ENCODE peak calls at places on chromosomes 6 and 20, in nine cellular contexts. One of them, this sample, is unnamed.

GRCh38 chr20:42218566-42218965 is 600.4 kb upstream of the CHD6 start:
- DNase-seq in HS-5: no peak
- DNase-seq in astrocyte of the hippocampus: no peak
- DNase-seq in hypothalamus: no peak
- DNase-seq in WTC11: no peak
- DNase-seq in AG20443: no peak
- DNase-seq in SK-N-DZ: no peak
- DNase-seq in HTR-8/SVneo: no peak
- DNase-seq in cardiac muscle cell: no peak
- DNase-seq in this sample: no peak

GRCh38 chr6:113623124-113623523 is 234.0 kb upstream of the MARCKS start:
- DNase-seq in HS-5: no peak
- DNase-seq in astrocyte of the hippocampus: no peak
- DNase-seq in hypothalamus: no peak
- DNase-seq in WTC11: no peak
- DNase-seq in AG20443: no peak
- DNase-seq in SK-N-DZ: no peak
- DNase-seq in HTR-8/SVneo: no peak
- DNase-seq in cardiac muscle cell: no peak
- DNase-seq in this sample: peak; percentile 42

GRCh38 chr20:50371878-50372769 is 138.1 kb upstream of the PTPN1 start:
- DNase-seq in HS-5: no peak
- DNase-seq in astrocyte of the hippocampus: no peak
- DNase-seq in hypothalamus: no peak
- DNase-seq in WTC11: no peak
- DNase-seq in AG20443: no peak
- DNase-seq in SK-N-DZ: no peak
- DNase-seq in HTR-8/SVneo: peak; percentile 95
- DNase-seq in cardiac muscle cell: no peak
- DNase-seq in this sample: no peak

GRCh38 chr20:63253438-63254236 is 626 bp downstream of the NKAIN4 start:
- DNase-seq in HS-5: no peak
- DNase-seq in astrocyte of the hippocampus: peak; percentile 34
- DNase-seq in hypothalamus: no peak
- DNase-seq in WTC11: peak; percentile 79
- DNase-seq in AG20443: peak; percentile 60
- DNase-seq in SK-N-DZ: no peak
- DNase-seq in HTR-8/SVneo: no peak
- DNase-seq in cardiac muscle cell: peak; percentile 10
- DNase-seq in this sample: no peak

GRCh38 chr6:36947570-36948351 is 6.8 kb upstream of the PI16 start:
- DNase-seq in HS-5: no peak
- DNase-seq in astrocyte of the hippocampus: no peak
- DNase-seq in hypothalamus: no peak
- DNase-seq in WTC11: peak; percentile 4
- DNase-seq in AG20443: peak; percentile 4
- DNase-seq in SK-N-DZ: no peak
- DNase-seq in HTR-8/SVneo: no peak
- DNase-seq in cardiac muscle cell: no peak
- DNase-seq in this sample: no peak

GRCh38 chr20:55415567-55416142 is 589.7 kb downstream of the CBLN4 start:
- DNase-seq in HS-5: peak; percentile 32
- DNase-seq in astrocyte of the hippocampus: peak; percentile 33
- DNase-seq in hypothalamus: no peak
- DNase-seq in WTC11: no peak
- DNase-seq in AG20443: no peak
- DNase-seq in SK-N-DZ: peak; percentile 17
- DNase-seq in HTR-8/SVneo: no peak
- DNase-seq in cardiac muscle cell: peak; percentile 18
- DNase-seq in this sample: peak; percentile 1

GRCh38 chr6:958531-958930 is 265.6 kb upstream of the EXOC2 start:
- DNase-seq in HS-5: peak; percentile 98
- DNase-seq in astrocyte of the hippocampus: peak; percentile 62
- DNase-seq in hypothalamus: no peak
- DNase-seq in WTC11: no peak
- DNase-seq in AG20443: peak; percentile 85
- DNase-seq in SK-N-DZ: no peak
- DNase-seq in HTR-8/SVneo: no peak
- DNase-seq in cardiac muscle cell: no peak
- DNase-seq in this sample: peak; percentile 98

GRCh38 chr6:88843040-88843439 is 120.4 kb downstream of the RNGTT start:
- DNase-seq in HS-5: peak; percentile 23
- DNase-seq in astrocyte of the hippocampus: peak; percentile 62
- DNase-seq in hypothalamus: no peak
- DNase-seq in WTC11: no peak
- DNase-seq in AG20443: peak; percentile 80
- DNase-seq in SK-N-DZ: no peak
- DNase-seq in HTR-8/SVneo: no peak
- DNase-seq in cardiac muscle cell: no peak
- DNase-seq in this sample: peak; percentile 12

GRCh38 chr6:101113468-101114260 is 232.5 kb upstream of the ASCC3 start:
- DNase-seq in HS-5: no peak
- DNase-seq in astrocyte of the hippocampus: no peak
- DNase-seq in hypothalamus: no peak
- DNase-seq in WTC11: no peak
- DNase-seq in AG20443: no peak
- DNase-seq in SK-N-DZ: no peak
- DNase-seq in HTR-8/SVneo: no peak
- DNase-seq in cardiac muscle cell: no peak
- DNase-seq in this sample: no peak

GRCh38 chr6:251920-252319 is 40.4 kb upstream of the DUSP22 start:
- DNase-seq in HS-5: no peak
- DNase-seq in astrocyte of the hippocampus: no peak
- DNase-seq in hypothalamus: no peak
- DNase-seq in WTC11: no peak
- DNase-seq in AG20443: no peak
- DNase-seq in SK-N-DZ: no peak
- DNase-seq in HTR-8/SVneo: no peak
- DNase-seq in cardiac muscle cell: no peak
- DNase-seq in this sample: no peak

This sample was measured in foreskin fibroblast.